ENCODE peak calls at places on chromosomes 3 and 15, in seven cellular contexts. One of them, this sample, is unnamed.

GRCh38 chr15:73573071-73573470 is 60.1 kb downstream of the NPTN start:
- DNase-seq in GM12878: no peak
- DNase-seq in A549: no peak
- DNase-seq in transverse colon: no peak
- DNase-seq in stomach: no peak
- DNase-seq in esophagus muscularis mucosa: no peak
- DNase-seq in tibial nerve: no peak
- DNase-seq in this sample: no peak

GRCh38 chr15:60528530-60528929 is 49.6 kb upstream of the ICE2 start:
- DNase-seq in GM12878: no peak
- DNase-seq in A549: peak; percentile 21
- DNase-seq in transverse colon: no peak
- DNase-seq in stomach: no peak
- DNase-seq in esophagus muscularis mucosa: no peak
- DNase-seq in tibial nerve: no peak
- DNase-seq in this sample: no peak

GRCh38 chr3:78666458-78666800 is 1101.4 kb downstream of the ROBO1 start:
- DNase-seq in GM12878: no peak
- DNase-seq in A549: peak; percentile 33
- DNase-seq in transverse colon: no peak
- DNase-seq in stomach: no peak
- DNase-seq in esophagus muscularis mucosa: no peak
- DNase-seq in tibial nerve: no peak
- DNase-seq in this sample: no peak

GRCh38 chr3:127820871-127821853 is 1.2 kb downstream of the MGLL start:
- DNase-seq in GM12878: no peak
- DNase-seq in A549: no peak
- DNase-seq in transverse colon: peak; percentile 80
- DNase-seq in stomach: peak; percentile 38
- DNase-seq in esophagus muscularis mucosa: no peak
- DNase-seq in tibial nerve: peak; percentile 33
- DNase-seq in this sample: no peak

GRCh38 chr3:172710709-172711456 is at the start of gene NCEH1:
- DNase-seq in GM12878: peak; percentile 86
- DNase-seq in A549: peak; percentile 98
- DNase-seq in transverse colon: peak; percentile 93
- DNase-seq in stomach: peak; percentile 91
- DNase-seq in esophagus muscularis mucosa: peak; percentile 96
- DNase-seq in tibial nerve: peak; percentile 81
- DNase-seq in this sample: peak; percentile 93

GRCh38 chr3:169541528-169541927 is 122.0 kb downstream of the MECOM start:
- DNase-seq in GM12878: no peak
- DNase-seq in A549: no peak
- DNase-seq in transverse colon: no peak
- DNase-seq in stomach: no peak
- DNase-seq in esophagus muscularis mucosa: no peak
- DNase-seq in tibial nerve: no peak
- DNase-seq in this sample: no peak

GRCh38 chr3:10957976-10958749 is 34.4 kb upstream of the SLC6A1 start:
- DNase-seq in GM12878: no peak
- DNase-seq in A549: no peak
- DNase-seq in transverse colon: peak; percentile 82
- DNase-seq in stomach: peak; percentile 64
- DNase-seq in esophagus muscularis mucosa: no peak
- DNase-seq in tibial nerve: no peak
- DNase-seq in this sample: no peak

GRCh38 chr3:23646201-23646955 is 159.4 kb upstream of the UBE2E1 start:
- DNase-seq in GM12878: no peak
- DNase-seq in A549: no peak
- DNase-seq in transverse colon: peak; percentile 13
- DNase-seq in stomach: no peak
- DNase-seq in esophagus muscularis mucosa: peak; percentile 68
- DNase-seq in tibial nerve: no peak
- DNase-seq in this sample: no peak

GRCh38 chr3:134332344-134332743 is 41.9 kb downstream of the AMOTL2 start:
- DNase-seq in GM12878: no peak
- DNase-seq in A549: peak; percentile 69
- DNase-seq in transverse colon: no peak
- DNase-seq in stomach: no peak
- DNase-seq in esophagus muscularis mucosa: no peak
- DNase-seq in tibial nerve: no peak
- DNase-seq in this sample: no peak
- TF ChIP-seq EP300 in GM12878: no peak
- TF ChIP-seq EP300 in A549: no peak
- TF ChIP-seq EP300 in transverse colon: no peak
- TF ChIP-seq EP300 in stomach: no peak
- TF ChIP-seq EP300 in esophagus muscularis mucosa: no peak
- TF ChIP-seq EP300 in tibial nerve: no peak
- TF ChIP-seq EP300 in this sample: no peak

GRCh38 chr3:14204605-14205284 is 26.1 kb downstream of the LSM3 start:
- DNase-seq in GM12878: no peak
- DNase-seq in A549: no peak
- DNase-seq in transverse colon: peak; percentile 33
- DNase-seq in stomach: no peak
- DNase-seq in esophagus muscularis mucosa: no peak
- DNase-seq in tibial nerve: peak; percentile 73
- DNase-seq in this sample: no peak

GRCh38 chr3:14202874-14203520 is 24.4 kb downstream of the LSM3 start:
- DNase-seq in GM12878: no peak
- DNase-seq in A549: no peak
- DNase-seq in transverse colon: no peak
- DNase-seq in stomach: no peak
- DNase-seq in esophagus muscularis mucosa: no peak
- DNase-seq in tibial nerve: no peak
- DNase-seq in this sample: no peak

GRCh38 chr3:14201881-14202684 is 23.5 kb downstream of the LSM3 start:
- DNase-seq in GM12878: no peak
- DNase-seq in A549: no peak
- DNase-seq in transverse colon: no peak
- DNase-seq in stomach: no peak
- DNase-seq in esophagus muscularis mucosa: no peak
- DNase-seq in tibial nerve: no peak
- DNase-seq in this sample: no peak

GRCh38 chr3:14200841-14201240 is 22.2 kb downstream of the LSM3 start:
- DNase-seq in GM12878: no peak
- DNase-seq in A549: no peak
- DNase-seq in transverse colon: no peak
- DNase-seq in stomach: no peak
- DNase-seq in esophagus muscularis mucosa: no peak
- DNase-seq in tibial nerve: no peak
- DNase-seq in this sample: no peak

GRCh38 chr3:14203521-14204079 is 25.0 kb downstream of the LSM3 start:
- DNase-seq in GM12878: no peak
- DNase-seq in A549: peak; percentile 79
- DNase-seq in transverse colon: peak; percentile 76
- DNase-seq in stomach: peak; percentile 65
- DNase-seq in esophagus muscularis mucosa: no peak
- DNase-seq in tibial nerve: peak; percentile 60
- DNase-seq in this sample: no peak
- TF ChIP-seq EP300 in GM12878: no peak
- TF ChIP-seq EP300 in A549: no peak
- TF ChIP-seq EP300 in transverse colon: no peak
- TF ChIP-seq EP300 in stomach: no peak
- TF ChIP-seq EP300 in esophagus muscularis mucosa: no peak
- TF ChIP-seq EP300 in tibial nerve: no peak
- TF ChIP-seq EP300 in this sample: no peak

GRCh38 chr3:31793040-31793439 is 188.0 kb downstream of the OSBPL10 start:
- DNase-seq in GM12878: no peak
- DNase-seq in A549: no peak
- DNase-seq in transverse colon: no peak
- DNase-seq in stomach: no peak
- DNase-seq in esophagus muscularis mucosa: no peak
- DNase-seq in tibial nerve: no peak
- DNase-seq in this sample: no peak

GRCh38 chr3:31785734-31786133 is 195.3 kb downstream of the OSBPL10 start:
- DNase-seq in GM12878: no peak
- DNase-seq in A549: no peak
- DNase-seq in transverse colon: no peak
- DNase-seq in stomach: no peak
- DNase-seq in esophagus muscularis mucosa: no peak
- DNase-seq in tibial nerve: no peak
- DNase-seq in this sample: no peak

GRCh38 chr3:31793821-31794220 is 187.2 kb downstream of the OSBPL10 start:
- DNase-seq in GM12878: no peak
- DNase-seq in A549: no peak
- DNase-seq in transverse colon: no peak
- DNase-seq in stomach: no peak
- DNase-seq in esophagus muscularis mucosa: no peak
- DNase-seq in tibial nerve: no peak
- DNase-seq in this sample: no peak

GRCh38 chr3:31790516-31791148 is 190.4 kb downstream of the OSBPL10 start:
- DNase-seq in GM12878: no peak
- DNase-seq in A549: no peak
- DNase-seq in transverse colon: no peak
- DNase-seq in stomach: no peak
- DNase-seq in esophagus muscularis mucosa: peak; percentile 78
- DNase-seq in tibial nerve: no peak
- DNase-seq in this sample: no peak

DNA sequence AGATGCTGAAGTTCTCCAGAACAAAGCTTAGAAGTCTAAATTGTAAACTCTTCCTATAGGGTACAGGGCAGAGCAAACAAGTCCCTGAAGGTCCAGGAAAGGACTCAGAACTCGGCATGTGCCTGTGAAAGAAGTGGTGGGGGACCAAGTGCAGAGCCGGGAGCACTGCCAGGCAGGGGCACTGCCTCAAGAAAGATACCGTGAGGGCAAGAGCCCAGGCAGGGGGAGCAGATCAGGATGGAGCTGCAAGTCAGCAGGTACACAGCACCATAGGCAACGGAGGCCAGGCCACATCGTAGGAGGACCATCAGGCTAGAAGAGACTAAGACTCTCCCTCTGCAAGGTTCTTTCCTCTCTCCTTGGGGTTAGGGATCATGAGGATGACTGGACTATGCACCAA is 191.6 kb downstream of the OSBPL10 start:
- DNase-seq in GM12878: no peak
- DNase-seq in A549: no peak
- DNase-seq in transverse colon: no peak
- DNase-seq in stomach: no peak
- DNase-seq in esophagus muscularis mucosa: peak; percentile 81
- DNase-seq in tibial nerve: no peak
- DNase-seq in this sample: no peak
- TF ChIP-seq EP300 in GM12878: no peak
- TF ChIP-seq EP300 in A549: no peak
- TF ChIP-seq EP300 in transverse colon: no peak
- TF ChIP-seq EP300 in stomach: no peak
- TF ChIP-seq EP300 in esophagus muscularis mucosa: no peak
- TF ChIP-seq EP300 in tibial nerve: no peak
- TF ChIP-seq EP300 in this sample: no peak

GRCh38 chr3:65861718-65862117 is 177.0 kb downstream of the MAGI1 start:
- DNase-seq in GM12878: no peak
- DNase-seq in A549: no peak
- DNase-seq in transverse colon: no peak
- DNase-seq in stomach: no peak
- DNase-seq in esophagus muscularis mucosa: no peak
- DNase-seq in tibial nerve: no peak
- DNase-seq in this sample: no peak
- TF ChIP-seq EP300 in GM12878: no peak
- TF ChIP-seq EP300 in A549: no peak
- TF ChIP-seq EP300 in transverse colon: no peak
- TF ChIP-seq EP300 in stomach: no peak
- TF ChIP-seq EP300 in esophagus muscularis mucosa: no peak
- TF ChIP-seq EP300 in tibial nerve: no peak
- TF ChIP-seq EP300 in this sample: no peak

GRCh38 chr3:105503191-105503593 is 136.5 kb downstream of the ALCAM start:
- DNase-seq in GM12878: no peak
- DNase-seq in A549: peak; percentile 39
- DNase-seq in transverse colon: no peak
- DNase-seq in stomach: no peak
- DNase-seq in esophagus muscularis mucosa: no peak
- DNase-seq in tibial nerve: no peak
- DNase-seq in this sample: no peak
- TF ChIP-seq EP300 in GM12878: no peak
- TF ChIP-seq EP300 in A549: no peak
- TF ChIP-seq EP300 in transverse colon: no peak
- TF ChIP-seq EP300 in stomach: no peak
- TF ChIP-seq EP300 in esophagus muscularis mucosa: no peak
- TF ChIP-seq EP300 in tibial nerve: no peak
- TF ChIP-seq EP300 in this sample: no peak

GRCh38 chr3:153397806-153398205 is 235.8 kb downstream of the RAP2B start:
- DNase-seq in GM12878: no peak
- DNase-seq in A549: no peak
- DNase-seq in transverse colon: no peak
- DNase-seq in stomach: no peak
- DNase-seq in esophagus muscularis mucosa: no peak
- DNase-seq in tibial nerve: no peak
- DNase-seq in this sample: no peak
- TF ChIP-seq EP300 in GM12878: no peak
- TF ChIP-seq EP300 in A549: no peak
- TF ChIP-seq EP300 in transverse colon: no peak
- TF ChIP-seq EP300 in stomach: no peak
- TF ChIP-seq EP300 in esophagus muscularis mucosa: no peak
- TF ChIP-seq EP300 in tibial nerve: no peak
- TF ChIP-seq EP300 in this sample: no peak

DNA sequence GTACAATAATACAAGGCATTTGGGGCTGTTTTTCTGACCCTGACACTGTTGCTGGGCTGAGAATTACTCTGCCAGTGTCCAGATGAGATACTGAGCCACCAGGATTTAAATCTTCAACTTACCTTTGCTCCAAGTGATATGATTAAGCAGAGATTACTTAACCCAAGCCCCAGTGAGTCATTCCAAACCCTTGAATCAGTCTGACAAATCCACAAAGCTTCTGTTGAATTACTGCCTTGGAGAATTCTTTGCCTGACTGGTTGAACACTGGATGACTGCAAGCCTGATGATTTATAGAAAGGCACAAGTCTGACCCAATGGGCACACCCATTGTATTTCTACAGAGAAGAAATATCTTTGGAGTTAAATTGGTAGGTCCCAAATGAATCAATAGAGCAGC is 88.2 kb upstream of the TSC22D2 start:
- DNase-seq in GM12878: no peak
- DNase-seq in A549: peak; percentile 95
- DNase-seq in transverse colon: no peak
- DNase-seq in stomach: no peak
- DNase-seq in esophagus muscularis mucosa: no peak
- DNase-seq in tibial nerve: no peak
- DNase-seq in this sample: no peak
- TF ChIP-seq EP300 in GM12878: no peak
- TF ChIP-seq EP300 in A549: peak; percentile 52
- TF ChIP-seq EP300 in transverse colon: no peak
- TF ChIP-seq EP300 in stomach: no peak
- TF ChIP-seq EP300 in esophagus muscularis mucosa: no peak
- TF ChIP-seq EP300 in tibial nerve: no peak
- TF ChIP-seq EP300 in this sample: no peak

DNA sequence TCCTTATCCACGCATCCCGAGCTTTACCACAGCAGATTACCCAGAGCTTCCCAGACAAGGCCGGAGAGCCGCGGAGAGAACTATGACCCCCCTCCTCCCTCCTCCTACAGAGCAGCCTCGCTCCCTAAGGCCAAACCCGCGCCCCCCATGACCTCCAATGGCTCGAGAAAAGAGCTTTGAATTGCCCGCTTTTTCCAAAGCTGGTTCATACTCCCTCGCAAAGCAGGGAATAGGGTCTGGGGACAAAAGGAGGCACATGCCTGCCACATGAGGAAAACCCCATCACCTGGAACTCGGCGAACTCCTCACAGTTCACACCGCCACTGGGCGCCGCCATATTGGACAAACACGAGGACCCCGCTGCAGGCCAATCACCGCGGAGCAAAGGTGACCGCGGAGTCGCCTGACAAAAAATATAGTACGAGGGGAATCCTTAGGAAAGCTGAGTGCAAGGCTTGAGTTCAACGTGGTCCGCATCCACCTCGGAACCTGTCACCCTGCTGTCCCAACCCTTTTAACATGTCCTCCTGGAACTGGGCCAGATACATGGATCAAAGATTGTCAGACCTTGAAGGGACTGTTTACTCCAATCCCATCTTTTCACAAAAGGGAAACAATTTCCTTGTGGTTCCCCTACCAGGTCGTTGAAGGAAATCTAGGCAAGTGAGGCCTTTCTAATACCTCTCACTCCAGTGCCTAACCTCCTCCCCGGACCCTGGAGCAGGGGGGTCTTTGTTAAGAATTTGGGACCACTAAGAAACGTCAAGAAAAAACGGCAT is at the start of gene MIX23:
- DNase-seq in GM12878: peak; percentile 66
- DNase-seq in A549: peak; percentile 89
- DNase-seq in transverse colon: peak; percentile 89
- DNase-seq in stomach: peak; percentile 85
- DNase-seq in esophagus muscularis mucosa: peak; percentile 96
- DNase-seq in tibial nerve: peak; percentile 82
- DNase-seq in this sample: peak; percentile 47
- TF ChIP-seq EP300 in GM12878: no peak
- TF ChIP-seq EP300 in A549: no peak
- TF ChIP-seq EP300 in transverse colon: no peak
- TF ChIP-seq EP300 in stomach: no peak
- TF ChIP-seq EP300 in esophagus muscularis mucosa: peak; percentile 19
- TF ChIP-seq EP300 in tibial nerve: no peak
- TF ChIP-seq EP300 in this sample: no peak